ENCODE peak calls at places on chromosomes 4 and X, in nine cellular contexts. Z is left cardiac atrium; E is ovary; W is ascending aorta; K is occipital lobe; L is stimulated activated naive CD8-positive, alpha-beta T cell treated with anti-CD3 and anti-CD28 coated beads, Interleukin-15, Interleukin-2, amounts not matched to agents 100 U/mL and 50 U/mL, for 24 hours; R is hepatocyte; G is HS-5; J is stimulated activated CD4-positive, alpha-beta T cell treated with anti-CD3 and anti-CD28 coated beads, Interleukin-2, amount 100 ng/mL, for 24 hours. N is an unnamed sample.

GRCh38 chr4:69800599-69800998 is 40.2 kb upstream of the SULT1B1 start:
- DNase-seq in Z (no peak), E (no peak), W (no peak), K (no peak), L (no peak), R (no peak), G (peak), J (no peak), N (peak)

GRCh38 chr4:101201421-101201820 is 145.9 kb downstream of the PPP3CA start:
- DNase-seq in Z (no peak), E (no peak), W (no peak), K (no peak), L (no peak), R (no peak), G (no peak), J (no peak), N (no peak)

GRCh38 chr4:38101563-38101962 is 141.4 kb downstream of the PTTG2 start:
- DNase-seq in Z (no peak), E (no peak), W (no peak), K (no peak), L (no peak), R (no peak), G (no peak), J (no peak), N (no peak)

GRCh38 chr4:7600247-7600646 is 165.5 kb upstream of the PSAPL1 start:
- DNase-seq in Z (no peak), E (no peak), W (no peak), K (no peak), L (no peak), R (no peak), G (no peak), J (no peak), N (no peak)

GRCh38 chr4:11367371-11367770 is 61.3 kb downstream of the HS3ST1 start:
- DNase-seq in Z (peak), E (peak), W (no peak), K (peak), L (no peak), R (peak), G (no peak), J (no peak), N (peak)

GRCh38 chr4:117400039-117400835 is 314.9 kb upstream of the TRAM1L1 start:
- DNase-seq in Z (no peak), E (no peak), W (no peak), K (no peak), L (no peak), R (no peak), G (peak), J (no peak), N (peak)

GRCh38 chr4:170190265-170190664 is 100.5 kb upstream of the AADAT start:
- DNase-seq in Z (no peak), E (no peak), W (no peak), K (no peak), L (no peak), R (no peak), G (no peak), J (no peak), N (no peak)

GRCh38 chr4:159856451-159856850 is 753.6 kb downstream of the RAPGEF2 start:
- DNase-seq in Z (no peak), E (no peak), W (no peak), K (no peak), L (no peak), R (no peak), G (no peak), J (no peak), N (no peak)

GRCh38 chr4:11106190-11106589 is 322.5 kb downstream of the HS3ST1 start:
- DNase-seq in Z (no peak), E (no peak), W (no peak), K (no peak), L (no peak), R (no peak), G (no peak), J (no peak), N (no peak)

GRCh38 chr4:1115528-1116293 is 2.3 kb upstream of the RNF212 start:
- DNase-seq in Z (no peak), E (no peak), W (no peak), K (no peak), L (no peak), R (no peak), G (no peak), J (no peak), N (no peak)

GRCh38 chrX:129984196-129984962 is 1.9 kb downstream of the BCORL1 start:
- DNase-seq in Z (peak), E (peak), W (no peak), K (no peak), L (peak), R (peak), G (no peak), J (peak), N (no peak)

GRCh38 chrX:154545673-154546274 is 872 bp downstream of the G6PD start:
- DNase-seq in Z (peak), E (no peak), W (no peak), K (no peak), L (no peak), R (no peak), G (no peak), J (no peak), N (no peak)

GRCh38 chr4:83516042-83516772 is 19.7 kb upstream of the GPAT3 start:
- DNase-seq in Z (peak), E (no peak), W (no peak), K (no peak), L (no peak), R (no peak), G (no peak), J (no peak), N (peak)

GRCh38 chr4:161454860-161455259 is 708.9 kb downstream of the FSTL5 start:
- DNase-seq in Z (no peak), E (no peak), W (no peak), K (no peak), L (no peak), R (no peak), G (no peak), J (no peak), N (no peak)

GRCh38 chrX:53494427-53494826 is 60.3 kb upstream of the HSD17B10 start:
- DNase-seq in Z (no peak), E (no peak), W (no peak), K (no peak), L (no peak), R (peak), G (no peak), J (no peak), N (no peak)

GRCh38 chr4:110869862-110870577 is 247.1 kb upstream of the PITX2 start:
- DNase-seq in Z (no peak), E (no peak), W (no peak), K (no peak), L (no peak), R (no peak), G (no peak), J (no peak), N (peak)

GRCh38 chrX:1576201-1577101 is 15.0 kb upstream of the AKAP17A start:
- DNase-seq in Z (no peak), E (no peak), W (no peak), K (no peak), L (peak), R (no peak), G (no peak), J (peak), N (no peak)

GRCh38 chrX:107324493-107325310 is 118.3 kb downstream of the DNAAF6 start:
- DNase-seq in Z (peak), E (peak), W (no peak), K (no peak), L (peak), R (peak), G (no peak), J (no peak), N (peak)

GRCh38 chrX:22922961-22923360 is 76.8 kb upstream of the DDX53 start:
- DNase-seq in Z (no peak), E (peak), W (no peak), K (no peak), L (no peak), R (no peak), G (no peak), J (no peak), N (no peak)

GRCh38 chr4:2291705-2292651 is 30.1 kb upstream of the MXD4 start:
- DNase-seq in Z (no peak), E (no peak), W (no peak), K (no peak), L (no peak), R (peak), G (no peak), J (peak), N (no peak)

GRCh38 chr4:100651499-100652165 is 133.8 kb upstream of the EMCN start:
- DNase-seq in Z (no peak), E (no peak), W (no peak), K (no peak), L (no peak), R (no peak), G (no peak), J (no peak), N (no peak)

GRCh38 chrX:72142094-72142843 is 10.6 kb upstream of the RTL5 start:
- DNase-seq in Z (no peak), E (no peak), W (no peak), K (no peak), L (no peak), R (peak), G (no peak), J (no peak), N (no peak)

GRCh38 chr4:88352062-88352461 is 26.6 kb upstream of the HERC6 start:
- DNase-seq in Z (no peak), E (no peak), W (no peak), K (no peak), L (no peak), R (no peak), G (peak), J (no peak), N (no peak)

GRCh38 chr4:55397521-55398321 is 2.0 kb downstream of the TMEM165 start:
- DNase-seq in Z (no peak), E (no peak), W (no peak), K (no peak), L (no peak), R (peak), G (peak), J (no peak), N (peak)

GRCh38 chr4:78325244-78326187 is 226.1 kb upstream of the ANXA3 start:
- DNase-seq in Z (no peak), E (no peak), W (no peak), K (no peak), L (no peak), R (peak), G (no peak), J (no peak), N (no peak)

GRCh38 chr4:140947507-140947906 is 185.8 kb downstream of the RNF150 start:
- DNase-seq in Z (no peak), E (no peak), W (no peak), K (no peak), L (no peak), R (no peak), G (no peak), J (no peak), N (peak)

GRCh38 chr4:107824367-107825071 is at the start of gene SGMS2:
- DNase-seq in Z (peak), E (peak), W (peak), K (peak), L (peak), R (peak), G (peak), J (peak), N (peak)

GRCh38 chr4:56681158-56681848 is at the start of gene HOPX:
- DNase-seq in Z (peak), E (no peak), W (no peak), K (no peak), L (peak), R (peak), G (no peak), J (peak), N (peak)

GRCh38 chr4:102809691-102810090 is 17.7 kb downstream of the UBE2D3 start:
- DNase-seq in Z (no peak), E (no peak), W (no peak), K (no peak), L (no peak), R (no peak), G (no peak), J (no peak), N (peak)

GRCh38 chrX:115408736-115409390 is 119.3 kb downstream of the LUZP4 start:
- DNase-seq in Z (no peak), E (no peak), W (no peak), K (no peak), L (no peak), R (no peak), G (no peak), J (no peak), N (peak)

GRCh38 chr4:87856816-87857215 is 24.0 kb downstream of the MEPE start:
- DNase-seq in Z (no peak), E (no peak), W (no peak), K (no peak), L (no peak), R (no peak), G (no peak), J (no peak), N (no peak)

GRCh38 chr4:17336524-17336941 is 175.4 kb downstream of the QDPR start:
- DNase-seq in Z (peak), E (peak), W (no peak), K (no peak), L (peak), R (no peak), G (no peak), J (peak), N (peak)

GRCh38 chr4:166903408-166903807 is 330.9 kb downstream of the SPOCK3 start:
- DNase-seq in Z (no peak), E (no peak), W (no peak), K (no peak), L (no peak), R (no peak), G (no peak), J (no peak), N (no peak)

GRCh38 chrX:9747644-9748043 is 18.0 kb downstream of the GPR143 start:
- DNase-seq in Z (no peak), E (no peak), W (no peak), K (no peak), L (no peak), R (no peak), G (no peak), J (no peak), N (no peak)

GRCh38 chrX:46649421-46650260 is 76.1 kb downstream of the CHST7 start:
- DNase-seq in Z (peak), E (peak), W (no peak), K (no peak), L (no peak), R (peak), G (no peak), J (no peak), N (peak)

GRCh38 chrX:142149919-142150318 is 55.2 kb downstream of the MAGEC2 start:
- DNase-seq in Z (no peak), E (no peak), W (no peak), K (no peak), L (no peak), R (no peak), G (no peak), J (no peak), N (no peak)

GRCh38 chr4:3878678-3879077 is 112.5 kb downstream of the ADRA2C start:
- DNase-seq in Z (no peak), E (no peak), W (no peak), K (no peak), L (no peak), R (no peak), G (no peak), J (no peak), N (no peak)

GRCh38 chr4:145984563-145984962 is 45.9 kb upstream of the ZNF827 start:
- DNase-seq in Z (no peak), E (no peak), W (no peak), K (no peak), L (no peak), R (no peak), G (no peak), J (no peak), N (no peak)

N was measured in endothelial cell of umbilical vein.